ENCODE peak calls at places on chromosomes 16 and 17, in eight cellular contexts. B is Daoy; E is stimulated activated CD8-positive, alpha-beta memory T cell treated with anti-CD3 and anti-CD28 coated beads, Interleukin-4, amount 100 ng/mL, for 1 hour; P is left cardiac atrium; I is stimulated activated CD4-positive, alpha-beta T cell treated with anti-CD3 and anti-CD28 coated beads, Interleukin-1b, Interleukin-23, amount 100 ng/mL, for 1 hour; C is T follicular helper cell; Q is AG20443; L is neural crest cell. H is an unnamed sample.

GRCh38 chr17:16516594-16517018 is 24.6 kb upstream of the LRRC75A start:
- DNase-seq in B (peak; percentile 83), E (no peak), P (peak; percentile 53), I (no peak), C (no peak), Q (peak; percentile 78), L (peak; percentile 17), H (peak; percentile 68)

GRCh38 chr16:50533317-50533716 is 14.9 kb upstream of the NKD1 start:
- DNase-seq in B (no peak), E (no peak), P (no peak), I (no peak), C (no peak), Q (no peak), L (no peak), H (no peak)

GRCh38 chr16:81401035-81401950 is 43.3 kb upstream of the CMIP start:
- DNase-seq in B (peak; percentile 85), E (no peak), P (peak; percentile 82), I (no peak), C (no peak), Q (peak; percentile 88), L (no peak), H (no peak)

GRCh38 chr17:77366558-77367245 is 225.9 kb downstream of the SEC14L1 start:
- DNase-seq in B (peak; percentile 85), E (no peak), P (peak; percentile 28), I (no peak), C (no peak), Q (peak; percentile 47), L (no peak), H (no peak)

GRCh38 chr17:66300956-66301355 is 1.5 kb upstream of the PRKCA start:
- DNase-seq in B (no peak), E (no peak), P (no peak), I (no peak), C (no peak), Q (no peak), L (no peak), H (no peak)

GRCh38 chr16:84823484-84823883 is 3.7 kb downstream of the CRISPLD2 start:
- DNase-seq in B (no peak), E (no peak), P (no peak), I (no peak), C (no peak), Q (peak; percentile 44), L (no peak), H (no peak)

GRCh38 chr17:77601054-77601979 is 357.2 kb upstream of the TNRC6C start:
- DNase-seq in B (no peak), E (no peak), P (peak; percentile 76), I (no peak), C (no peak), Q (no peak), L (no peak), H (no peak)

GRCh38 chr17:7947651-7948050 is 15.6 kb downstream of the CNTROB start:
- DNase-seq in B (no peak), E (no peak), P (no peak), I (no peak), C (no peak), Q (no peak), L (no peak), H (no peak)

GRCh38 chr17:7854851-7855642 is at the start of gene TMEM88:
- DNase-seq in B (no peak), E (no peak), P (peak; percentile 54), I (no peak), C (no peak), Q (no peak), L (no peak), H (no peak)

GRCh38 chr17:72011561-72011960 is 109.3 kb upstream of the SOX9 start:
- DNase-seq in B (no peak), E (no peak), P (no peak), I (no peak), C (no peak), Q (peak; percentile 17), L (no peak), H (no peak)

GRCh38 chr17:2253768-2254406 is 49.7 kb downstream of the SMG6 start:
- DNase-seq in B (no peak), E (no peak), P (no peak), I (no peak), C (no peak), Q (no peak), L (no peak), H (no peak)

GRCh38 chr16:53071748-53072301 is 17.0 kb downstream of the CHD9 start:
- DNase-seq in B (no peak), E (no peak), P (peak; percentile 77), I (no peak), C (no peak), Q (no peak), L (no peak), H (peak; percentile 91)

GRCh38 chr17:28970879-28971278 is 19.6 kb upstream of the PHF12 start:
- DNase-seq in B (no peak), E (no peak), P (no peak), I (no peak), C (no peak), Q (no peak), L (no peak), H (no peak)

GRCh38 chr16:86761117-86761971 is 183.0 kb downstream of the FOXL1 start:
- DNase-seq in B (peak; percentile 72), E (no peak), P (peak; percentile 69), I (peak; percentile 12), C (peak; percentile 4), Q (peak; percentile 80), L (peak; percentile 78), H (peak; percentile 69)

GRCh38 chr16:20704281-20704680 is 6.8 kb upstream of the ACSM1 start:
- DNase-seq in B (no peak), E (no peak), P (no peak), I (no peak), C (no peak), Q (no peak), L (no peak), H (no peak)

GRCh38 chr16:84583995-84584394 is 33.9 kb downstream of the COTL1 start:
- DNase-seq in B (no peak), E (no peak), P (no peak), I (no peak), C (no peak), Q (no peak), L (no peak), H (no peak)

GRCh38 chr17:49063652-49064051 is 66.5 kb downstream of the IGF2BP1 start:
- DNase-seq in B (no peak), E (no peak), P (no peak), I (no peak), C (no peak), Q (no peak), L (no peak), H (no peak)

GRCh38 chr16:89971495-89972243 is 23.1 kb downstream of the DEF8 start:
- DNase-seq in B (no peak), E (no peak), P (no peak), I (no peak), C (no peak), Q (no peak), L (no peak), H (no peak)

GRCh38 chr16:87457724-87458423 is 35.0 kb downstream of the ZCCHC14 start:
- DNase-seq in B (peak; percentile 92), E (no peak), P (no peak), I (no peak), C (no peak), Q (peak; percentile 92), L (no peak), H (peak; percentile 77)

GRCh38 chr16:2196162-2196980 is at the start of gene CASKIN1:
- DNase-seq in B (peak; percentile 37), E (no peak), P (no peak), I (no peak), C (no peak), Q (peak; percentile 60), L (no peak), H (peak; percentile 52)

GRCh38 chr16:11742041-11742535 is 569 bp downstream of the TXNDC11 start:
- DNase-seq in B (peak; percentile 16), E (no peak), P (peak; percentile 54), I (no peak), C (peak; percentile 15), Q (no peak), L (peak; percentile 29), H (peak; percentile 18)

GRCh38 chr17:40432864-40433528 is 10.3 kb upstream of the IGFBP4 start:
- DNase-seq in B (peak; percentile 39), E (no peak), P (no peak), I (no peak), C (no peak), Q (peak; percentile 56), L (no peak), H (no peak)

GRCh38 chr17:70622382-70623260 is 453.3 kb downstream of the KCNJ2 start:
- DNase-seq in B (peak; percentile 39), E (no peak), P (peak; percentile 40), I (no peak), C (no peak), Q (peak; percentile 40), L (peak; percentile 62), H (peak; percentile 62)

GRCh38 chr16:66289051-66289680 is 77.3 kb upstream of the CDH5 start:
- DNase-seq in B (no peak), E (no peak), P (no peak), I (no peak), C (no peak), Q (no peak), L (no peak), H (no peak)

GRCh38 chr16:2341456-2342447 is 1.2 kb upstream of the ABCA3 start:
- DNase-seq in B (no peak), E (no peak), P (peak; percentile 33), I (peak; percentile 1), C (no peak), Q (no peak), L (no peak), H (no peak)

GRCh38 chr16:58960484-58960883 is 226.4 kb upstream of the GOT2 start:
- DNase-seq in B (no peak), E (no peak), P (no peak), I (no peak), C (no peak), Q (no peak), L (no peak), H (no peak)

GRCh38 chr17:28827672-28828071 is 14.9 kb downstream of the FAM222B start:
- DNase-seq in B (no peak), E (no peak), P (no peak), I (no peak), C (no peak), Q (no peak), L (no peak), H (no peak)

GRCh38 chr16:3637371-3637923 is 17.0 kb upstream of the DNASE1 start:
- DNase-seq in B (no peak), E (no peak), P (no peak), I (no peak), C (no peak), Q (peak; percentile 8), L (no peak), H (peak; percentile 80)

GRCh38 chr16:14111713-14112538 is 40.8 kb downstream of the MRTFB start:
- DNase-seq in B (peak; percentile 23), E (no peak), P (peak; percentile 70), I (no peak), C (no peak), Q (no peak), L (no peak), H (no peak)

GRCh38 chr16:69328854-69329316 is 1.5 kb downstream of the PDF start:
- DNase-seq in B (peak; percentile 54), E (no peak), P (peak; percentile 10), I (no peak), C (no peak), Q (no peak), L (no peak), H (peak; percentile 46)

GRCh38 chr17:50507871-50508572 is at the start of gene MYCBPAP:
- DNase-seq in B (peak; percentile 76), E (peak; percentile 19), P (peak; percentile 91), I (peak; percentile 63), C (peak; percentile 70), Q (peak; percentile 94), L (peak; percentile 70), H (peak; percentile 79)

GRCh38 chr17:71081666-71082065 is 912.3 kb downstream of the KCNJ2 start:
- DNase-seq in B (no peak), E (no peak), P (no peak), I (no peak), C (no peak), Q (no peak), L (no peak), H (no peak)

GRCh38 chr17:652310-652709 is 62.3 kb downstream of the VPS53 start:
- DNase-seq in B (no peak), E (no peak), P (peak; percentile 88), I (no peak), C (no peak), Q (peak; percentile 74), L (no peak), H (no peak)

GRCh38 chr16:3388325-3388724 is 12.5 kb downstream of the ZSCAN32 start:
- DNase-seq in B (no peak), E (no peak), P (no peak), I (no peak), C (no peak), Q (no peak), L (no peak), H (no peak)

H was measured in A673.